ENCODE peak calls at places on chromosomes 5 and 9, in ten cellular contexts. One of them, this sample, is unnamed.

GRCh38 chr5:80153586-80154126 is 102.2 kb downstream of the SERINC5 start:
- DNase-seq in ovary: no peak
- DNase-seq in head of caudate nucleus: peak
- DNase-seq in foreskin fibroblast: no peak
- DNase-seq in A549: no peak
- DNase-seq in stimulated activated CD8-positive, alpha-beta memory T cell treated with anti-CD3 and anti-CD28 coated beads, Interleukin-12 subunit alpha, Interleukin-12 subunit beta, amount 100 ng/mL, for 1 hour: no peak
- DNase-seq in fibroblast of gingiva: no peak
- DNase-seq in dermis blood vessel endothelial cell: no peak
- DNase-seq in T-cell: no peak
- DNase-seq in stimulated activated CD4-positive, alpha-beta T cell treated with anti-CD3 and anti-CD28 coated beads, Interleukin-4, amount 100 ng/mL, for 48 hours: no peak
- DNase-seq in this sample: no peak

GRCh38 chr5:95959051-95959963 is 2.3 kb downstream of the ELL2 start:
- DNase-seq in ovary: no peak
- DNase-seq in head of caudate nucleus: no peak
- DNase-seq in foreskin fibroblast: no peak
- DNase-seq in A549: no peak
- DNase-seq in stimulated activated CD8-positive, alpha-beta memory T cell treated with anti-CD3 and anti-CD28 coated beads, Interleukin-12 subunit alpha, Interleukin-12 subunit beta, amount 100 ng/mL, for 1 hour: no peak
- DNase-seq in fibroblast of gingiva: peak
- DNase-seq in dermis blood vessel endothelial cell: no peak
- DNase-seq in T-cell: no peak
- DNase-seq in stimulated activated CD4-positive, alpha-beta T cell treated with anti-CD3 and anti-CD28 coated beads, Interleukin-4, amount 100 ng/mL, for 48 hours: no peak
- DNase-seq in this sample: peak

GRCh38 chr9:98383758-98384157 is 128.3 kb upstream of the TBC1D2 start:
- DNase-seq in ovary: no peak
- DNase-seq in head of caudate nucleus: no peak
- DNase-seq in foreskin fibroblast: no peak
- DNase-seq in A549: peak
- DNase-seq in stimulated activated CD8-positive, alpha-beta memory T cell treated with anti-CD3 and anti-CD28 coated beads, Interleukin-12 subunit alpha, Interleukin-12 subunit beta, amount 100 ng/mL, for 1 hour: no peak
- DNase-seq in fibroblast of gingiva: no peak
- DNase-seq in dermis blood vessel endothelial cell: peak
- DNase-seq in T-cell: no peak
- DNase-seq in stimulated activated CD4-positive, alpha-beta T cell treated with anti-CD3 and anti-CD28 coated beads, Interleukin-4, amount 100 ng/mL, for 48 hours: no peak
- DNase-seq in this sample: no peak

GRCh38 chr9:89444212-89444611 is 53.7 kb downstream of the SEMA4D start:
- DNase-seq in ovary: no peak
- DNase-seq in head of caudate nucleus: no peak
- DNase-seq in foreskin fibroblast: no peak
- DNase-seq in A549: no peak
- DNase-seq in stimulated activated CD8-positive, alpha-beta memory T cell treated with anti-CD3 and anti-CD28 coated beads, Interleukin-12 subunit alpha, Interleukin-12 subunit beta, amount 100 ng/mL, for 1 hour: no peak
- DNase-seq in fibroblast of gingiva: no peak
- DNase-seq in dermis blood vessel endothelial cell: no peak
- DNase-seq in T-cell: peak
- DNase-seq in stimulated activated CD4-positive, alpha-beta T cell treated with anti-CD3 and anti-CD28 coated beads, Interleukin-4, amount 100 ng/mL, for 48 hours: no peak
- DNase-seq in this sample: no peak

GRCh38 chr9:36893911-36894310 is 140.2 kb downstream of the PAX5 start:
- DNase-seq in ovary: no peak
- DNase-seq in head of caudate nucleus: peak
- DNase-seq in foreskin fibroblast: no peak
- DNase-seq in A549: no peak
- DNase-seq in stimulated activated CD8-positive, alpha-beta memory T cell treated with anti-CD3 and anti-CD28 coated beads, Interleukin-12 subunit alpha, Interleukin-12 subunit beta, amount 100 ng/mL, for 1 hour: no peak
- DNase-seq in fibroblast of gingiva: no peak
- DNase-seq in dermis blood vessel endothelial cell: no peak
- DNase-seq in T-cell: no peak
- DNase-seq in stimulated activated CD4-positive, alpha-beta T cell treated with anti-CD3 and anti-CD28 coated beads, Interleukin-4, amount 100 ng/mL, for 48 hours: no peak
- DNase-seq in this sample: no peak

GRCh38 chr9:135963338-135963737 is 2.2 kb upstream of the UBAC1 start:
- DNase-seq in ovary: no peak
- DNase-seq in head of caudate nucleus: no peak
- DNase-seq in foreskin fibroblast: no peak
- DNase-seq in A549: no peak
- DNase-seq in stimulated activated CD8-positive, alpha-beta memory T cell treated with anti-CD3 and anti-CD28 coated beads, Interleukin-12 subunit alpha, Interleukin-12 subunit beta, amount 100 ng/mL, for 1 hour: no peak
- DNase-seq in fibroblast of gingiva: no peak
- DNase-seq in dermis blood vessel endothelial cell: no peak
- DNase-seq in T-cell: no peak
- DNase-seq in stimulated activated CD4-positive, alpha-beta T cell treated with anti-CD3 and anti-CD28 coated beads, Interleukin-4, amount 100 ng/mL, for 48 hours: no peak
- DNase-seq in this sample: no peak

GRCh38 chr9:85639675-85640186 is 102.0 kb downstream of the AGTPBP1 start:
- DNase-seq in ovary: no peak
- DNase-seq in head of caudate nucleus: no peak
- DNase-seq in foreskin fibroblast: no peak
- DNase-seq in A549: no peak
- DNase-seq in stimulated activated CD8-positive, alpha-beta memory T cell treated with anti-CD3 and anti-CD28 coated beads, Interleukin-12 subunit alpha, Interleukin-12 subunit beta, amount 100 ng/mL, for 1 hour: no peak
- DNase-seq in fibroblast of gingiva: no peak
- DNase-seq in dermis blood vessel endothelial cell: peak
- DNase-seq in T-cell: no peak
- DNase-seq in stimulated activated CD4-positive, alpha-beta T cell treated with anti-CD3 and anti-CD28 coated beads, Interleukin-4, amount 100 ng/mL, for 48 hours: no peak
- DNase-seq in this sample: no peak

GRCh38 chr5:14197056-14197455 is 53.9 kb downstream of the TRIO start:
- DNase-seq in ovary: no peak
- DNase-seq in head of caudate nucleus: no peak
- DNase-seq in foreskin fibroblast: no peak
- DNase-seq in A549: no peak
- DNase-seq in stimulated activated CD8-positive, alpha-beta memory T cell treated with anti-CD3 and anti-CD28 coated beads, Interleukin-12 subunit alpha, Interleukin-12 subunit beta, amount 100 ng/mL, for 1 hour: no peak
- DNase-seq in fibroblast of gingiva: no peak
- DNase-seq in dermis blood vessel endothelial cell: no peak
- DNase-seq in T-cell: no peak
- DNase-seq in stimulated activated CD4-positive, alpha-beta T cell treated with anti-CD3 and anti-CD28 coated beads, Interleukin-4, amount 100 ng/mL, for 48 hours: no peak
- DNase-seq in this sample: no peak

GRCh38 chr9:136643596-136644342 is 18.9 kb upstream of the EGFL7 start:
- DNase-seq in ovary: no peak
- DNase-seq in head of caudate nucleus: no peak
- DNase-seq in foreskin fibroblast: no peak
- DNase-seq in A549: no peak
- DNase-seq in stimulated activated CD8-positive, alpha-beta memory T cell treated with anti-CD3 and anti-CD28 coated beads, Interleukin-12 subunit alpha, Interleukin-12 subunit beta, amount 100 ng/mL, for 1 hour: no peak
- DNase-seq in fibroblast of gingiva: no peak
- DNase-seq in dermis blood vessel endothelial cell: peak
- DNase-seq in T-cell: no peak
- DNase-seq in stimulated activated CD4-positive, alpha-beta T cell treated with anti-CD3 and anti-CD28 coated beads, Interleukin-4, amount 100 ng/mL, for 48 hours: no peak
- DNase-seq in this sample: no peak

GRCh38 chr5:103407399-103407798 is 148.8 kb downstream of the MACIR start:
- DNase-seq in ovary: no peak
- DNase-seq in head of caudate nucleus: no peak
- DNase-seq in foreskin fibroblast: no peak
- DNase-seq in A549: no peak
- DNase-seq in stimulated activated CD8-positive, alpha-beta memory T cell treated with anti-CD3 and anti-CD28 coated beads, Interleukin-12 subunit alpha, Interleukin-12 subunit beta, amount 100 ng/mL, for 1 hour: no peak
- DNase-seq in fibroblast of gingiva: no peak
- DNase-seq in dermis blood vessel endothelial cell: no peak
- DNase-seq in T-cell: no peak
- DNase-seq in stimulated activated CD4-positive, alpha-beta T cell treated with anti-CD3 and anti-CD28 coated beads, Interleukin-4, amount 100 ng/mL, for 48 hours: no peak
- DNase-seq in this sample: no peak

GRCh38 chr5:104241051-104241450 is 678.5 kb upstream of the NUDT12 start:
- DNase-seq in ovary: no peak
- DNase-seq in head of caudate nucleus: no peak
- DNase-seq in foreskin fibroblast: no peak
- DNase-seq in A549: no peak
- DNase-seq in stimulated activated CD8-positive, alpha-beta memory T cell treated with anti-CD3 and anti-CD28 coated beads, Interleukin-12 subunit alpha, Interleukin-12 subunit beta, amount 100 ng/mL, for 1 hour: no peak
- DNase-seq in fibroblast of gingiva: peak
- DNase-seq in dermis blood vessel endothelial cell: no peak
- DNase-seq in T-cell: no peak
- DNase-seq in stimulated activated CD4-positive, alpha-beta T cell treated with anti-CD3 and anti-CD28 coated beads, Interleukin-4, amount 100 ng/mL, for 48 hours: no peak
- DNase-seq in this sample: peak

GRCh38 chr9:129270903-129271431 is 92.9 kb upstream of the IER5L start:
- DNase-seq in ovary: no peak
- DNase-seq in head of caudate nucleus: no peak
- DNase-seq in foreskin fibroblast: peak
- DNase-seq in A549: no peak
- DNase-seq in stimulated activated CD8-positive, alpha-beta memory T cell treated with anti-CD3 and anti-CD28 coated beads, Interleukin-12 subunit alpha, Interleukin-12 subunit beta, amount 100 ng/mL, for 1 hour: no peak
- DNase-seq in fibroblast of gingiva: peak
- DNase-seq in dermis blood vessel endothelial cell: no peak
- DNase-seq in T-cell: no peak
- DNase-seq in stimulated activated CD4-positive, alpha-beta T cell treated with anti-CD3 and anti-CD28 coated beads, Interleukin-4, amount 100 ng/mL, for 48 hours: no peak
- DNase-seq in this sample: no peak

GRCh38 chr5:27308151-27308550 is 269.8 kb upstream of the CDH9 start:
- DNase-seq in ovary: no peak
- DNase-seq in head of caudate nucleus: no peak
- DNase-seq in foreskin fibroblast: no peak
- DNase-seq in A549: no peak
- DNase-seq in stimulated activated CD8-positive, alpha-beta memory T cell treated with anti-CD3 and anti-CD28 coated beads, Interleukin-12 subunit alpha, Interleukin-12 subunit beta, amount 100 ng/mL, for 1 hour: no peak
- DNase-seq in fibroblast of gingiva: no peak
- DNase-seq in dermis blood vessel endothelial cell: no peak
- DNase-seq in T-cell: no peak
- DNase-seq in stimulated activated CD4-positive, alpha-beta T cell treated with anti-CD3 and anti-CD28 coated beads, Interleukin-4, amount 100 ng/mL, for 48 hours: no peak
- DNase-seq in this sample: no peak

GRCh38 chr9:135850737-135851136 is 56.6 kb downstream of the CAMSAP1 start:
- DNase-seq in ovary: no peak
- DNase-seq in head of caudate nucleus: no peak
- DNase-seq in foreskin fibroblast: no peak
- DNase-seq in A549: no peak
- DNase-seq in stimulated activated CD8-positive, alpha-beta memory T cell treated with anti-CD3 and anti-CD28 coated beads, Interleukin-12 subunit alpha, Interleukin-12 subunit beta, amount 100 ng/mL, for 1 hour: no peak
- DNase-seq in fibroblast of gingiva: no peak
- DNase-seq in dermis blood vessel endothelial cell: peak
- DNase-seq in T-cell: no peak
- DNase-seq in stimulated activated CD4-positive, alpha-beta T cell treated with anti-CD3 and anti-CD28 coated beads, Interleukin-4, amount 100 ng/mL, for 48 hours: peak
- DNase-seq in this sample: no peak

GRCh38 chr9:133760713-133761290 is 22.6 kb upstream of the SARDH start:
- DNase-seq in ovary: peak
- DNase-seq in head of caudate nucleus: no peak
- DNase-seq in foreskin fibroblast: no peak
- DNase-seq in A549: no peak
- DNase-seq in stimulated activated CD8-positive, alpha-beta memory T cell treated with anti-CD3 and anti-CD28 coated beads, Interleukin-12 subunit alpha, Interleukin-12 subunit beta, amount 100 ng/mL, for 1 hour: no peak
- DNase-seq in fibroblast of gingiva: no peak
- DNase-seq in dermis blood vessel endothelial cell: no peak
- DNase-seq in T-cell: no peak
- DNase-seq in stimulated activated CD4-positive, alpha-beta T cell treated with anti-CD3 and anti-CD28 coated beads, Interleukin-4, amount 100 ng/mL, for 48 hours: no peak
- DNase-seq in this sample: no peak

GRCh38 chr9:126160067-126160853 is 166.4 kb upstream of the MVB12B start:
- DNase-seq in ovary: no peak
- DNase-seq in head of caudate nucleus: no peak
- DNase-seq in foreskin fibroblast: no peak
- DNase-seq in A549: no peak
- DNase-seq in stimulated activated CD8-positive, alpha-beta memory T cell treated with anti-CD3 and anti-CD28 coated beads, Interleukin-12 subunit alpha, Interleukin-12 subunit beta, amount 100 ng/mL, for 1 hour: no peak
- DNase-seq in fibroblast of gingiva: no peak
- DNase-seq in dermis blood vessel endothelial cell: no peak
- DNase-seq in T-cell: no peak
- DNase-seq in stimulated activated CD4-positive, alpha-beta T cell treated with anti-CD3 and anti-CD28 coated beads, Interleukin-4, amount 100 ng/mL, for 48 hours: no peak
- DNase-seq in this sample: no peak

GRCh38 chr9:91816356-91816755 is 133.7 kb downstream of the ROR2 start:
- DNase-seq in ovary: peak
- DNase-seq in head of caudate nucleus: no peak
- DNase-seq in foreskin fibroblast: no peak
- DNase-seq in A549: no peak
- DNase-seq in stimulated activated CD8-positive, alpha-beta memory T cell treated with anti-CD3 and anti-CD28 coated beads, Interleukin-12 subunit alpha, Interleukin-12 subunit beta, amount 100 ng/mL, for 1 hour: no peak
- DNase-seq in fibroblast of gingiva: no peak
- DNase-seq in dermis blood vessel endothelial cell: no peak
- DNase-seq in T-cell: no peak
- DNase-seq in stimulated activated CD4-positive, alpha-beta T cell treated with anti-CD3 and anti-CD28 coated beads, Interleukin-4, amount 100 ng/mL, for 48 hours: no peak
- DNase-seq in this sample: no peak

GRCh38 chr9:95826183-95826838 is 49.2 kb upstream of the ERCC6L2 start:
- DNase-seq in ovary: no peak
- DNase-seq in head of caudate nucleus: no peak
- DNase-seq in foreskin fibroblast: no peak
- DNase-seq in A549: no peak
- DNase-seq in stimulated activated CD8-positive, alpha-beta memory T cell treated with anti-CD3 and anti-CD28 coated beads, Interleukin-12 subunit alpha, Interleukin-12 subunit beta, amount 100 ng/mL, for 1 hour: no peak
- DNase-seq in fibroblast of gingiva: no peak
- DNase-seq in dermis blood vessel endothelial cell: no peak
- DNase-seq in T-cell: no peak
- DNase-seq in stimulated activated CD4-positive, alpha-beta T cell treated with anti-CD3 and anti-CD28 coated beads, Interleukin-4, amount 100 ng/mL, for 48 hours: no peak
- DNase-seq in this sample: no peak

GRCh38 chr9:125932012-125932411 is 184.8 kb downstream of the PBX3 start:
- DNase-seq in ovary: peak
- DNase-seq in head of caudate nucleus: peak
- DNase-seq in foreskin fibroblast: peak
- DNase-seq in A549: peak
- DNase-seq in stimulated activated CD8-positive, alpha-beta memory T cell treated with anti-CD3 and anti-CD28 coated beads, Interleukin-12 subunit alpha, Interleukin-12 subunit beta, amount 100 ng/mL, for 1 hour: no peak
- DNase-seq in fibroblast of gingiva: peak
- DNase-seq in dermis blood vessel endothelial cell: peak
- DNase-seq in T-cell: no peak
- DNase-seq in stimulated activated CD4-positive, alpha-beta T cell treated with anti-CD3 and anti-CD28 coated beads, Interleukin-4, amount 100 ng/mL, for 48 hours: no peak
- DNase-seq in this sample: peak

GRCh38 chr9:116697341-116697740 is 10.2 kb downstream of the TRIM32 start:
- DNase-seq in ovary: no peak
- DNase-seq in head of caudate nucleus: no peak
- DNase-seq in foreskin fibroblast: peak
- DNase-seq in A549: no peak
- DNase-seq in stimulated activated CD8-positive, alpha-beta memory T cell treated with anti-CD3 and anti-CD28 coated beads, Interleukin-12 subunit alpha, Interleukin-12 subunit beta, amount 100 ng/mL, for 1 hour: no peak
- DNase-seq in fibroblast of gingiva: no peak
- DNase-seq in dermis blood vessel endothelial cell: no peak
- DNase-seq in T-cell: no peak
- DNase-seq in stimulated activated CD4-positive, alpha-beta T cell treated with anti-CD3 and anti-CD28 coated beads, Interleukin-4, amount 100 ng/mL, for 48 hours: no peak
- DNase-seq in this sample: no peak

GRCh38 chr5:39513236-39513635 is 88.5 kb upstream of the DAB2 start:
- DNase-seq in ovary: no peak
- DNase-seq in head of caudate nucleus: no peak
- DNase-seq in foreskin fibroblast: no peak
- DNase-seq in A549: peak
- DNase-seq in stimulated activated CD8-positive, alpha-beta memory T cell treated with anti-CD3 and anti-CD28 coated beads, Interleukin-12 subunit alpha, Interleukin-12 subunit beta, amount 100 ng/mL, for 1 hour: no peak
- DNase-seq in fibroblast of gingiva: no peak
- DNase-seq in dermis blood vessel endothelial cell: peak
- DNase-seq in T-cell: no peak
- DNase-seq in stimulated activated CD4-positive, alpha-beta T cell treated with anti-CD3 and anti-CD28 coated beads, Interleukin-4, amount 100 ng/mL, for 48 hours: no peak
- DNase-seq in this sample: no peak

GRCh38 chr9:123851851-123852250 is 78.1 kb downstream of the DENND1A start:
- DNase-seq in ovary: no peak
- DNase-seq in head of caudate nucleus: no peak
- DNase-seq in foreskin fibroblast: no peak
- DNase-seq in A549: no peak
- DNase-seq in stimulated activated CD8-positive, alpha-beta memory T cell treated with anti-CD3 and anti-CD28 coated beads, Interleukin-12 subunit alpha, Interleukin-12 subunit beta, amount 100 ng/mL, for 1 hour: no peak
- DNase-seq in fibroblast of gingiva: no peak
- DNase-seq in dermis blood vessel endothelial cell: no peak
- DNase-seq in T-cell: no peak
- DNase-seq in stimulated activated CD4-positive, alpha-beta T cell treated with anti-CD3 and anti-CD28 coated beads, Interleukin-4, amount 100 ng/mL, for 48 hours: no peak
- DNase-seq in this sample: no peak

GRCh38 chr5:33010851-33011250 is 299.7 kb downstream of the NPR3 start:
- DNase-seq in ovary: no peak
- DNase-seq in head of caudate nucleus: no peak
- DNase-seq in foreskin fibroblast: peak
- DNase-seq in A549: no peak
- DNase-seq in stimulated activated CD8-positive, alpha-beta memory T cell treated with anti-CD3 and anti-CD28 coated beads, Interleukin-12 subunit alpha, Interleukin-12 subunit beta, amount 100 ng/mL, for 1 hour: no peak
- DNase-seq in fibroblast of gingiva: peak
- DNase-seq in dermis blood vessel endothelial cell: no peak
- DNase-seq in T-cell: no peak
- DNase-seq in stimulated activated CD4-positive, alpha-beta T cell treated with anti-CD3 and anti-CD28 coated beads, Interleukin-4, amount 100 ng/mL, for 48 hours: no peak
- DNase-seq in this sample: no peak

GRCh38 chr5:87268126-87268969 is 665 bp downstream of the RASA1 start:
- DNase-seq in ovary: peak
- DNase-seq in head of caudate nucleus: peak
- DNase-seq in foreskin fibroblast: peak
- DNase-seq in A549: peak
- DNase-seq in stimulated activated CD8-positive, alpha-beta memory T cell treated with anti-CD3 and anti-CD28 coated beads, Interleukin-12 subunit alpha, Interleukin-12 subunit beta, amount 100 ng/mL, for 1 hour: no peak
- DNase-seq in fibroblast of gingiva: peak
- DNase-seq in dermis blood vessel endothelial cell: peak
- DNase-seq in T-cell: peak
- DNase-seq in stimulated activated CD4-positive, alpha-beta T cell treated with anti-CD3 and anti-CD28 coated beads, Interleukin-4, amount 100 ng/mL, for 48 hours: peak
- DNase-seq in this sample: peak

GRCh38 chr9:105449081-105449480 is 1.2 kb downstream of the FSD1L start:
- DNase-seq in ovary: no peak
- DNase-seq in head of caudate nucleus: no peak
- DNase-seq in foreskin fibroblast: no peak
- DNase-seq in A549: no peak
- DNase-seq in stimulated activated CD8-positive, alpha-beta memory T cell treated with anti-CD3 and anti-CD28 coated beads, Interleukin-12 subunit alpha, Interleukin-12 subunit beta, amount 100 ng/mL, for 1 hour: no peak
- DNase-seq in fibroblast of gingiva: no peak
- DNase-seq in dermis blood vessel endothelial cell: no peak
- DNase-seq in T-cell: no peak
- DNase-seq in stimulated activated CD4-positive, alpha-beta T cell treated with anti-CD3 and anti-CD28 coated beads, Interleukin-4, amount 100 ng/mL, for 48 hours: no peak
- DNase-seq in this sample: no peak

GRCh38 chr5:150517272-150518152 is 9.6 kb downstream of the NDST1 start:
- DNase-seq in ovary: peak
- DNase-seq in head of caudate nucleus: no peak
- DNase-seq in foreskin fibroblast: peak
- DNase-seq in A549: peak
- DNase-seq in stimulated activated CD8-positive, alpha-beta memory T cell treated with anti-CD3 and anti-CD28 coated beads, Interleukin-12 subunit alpha, Interleukin-12 subunit beta, amount 100 ng/mL, for 1 hour: no peak
- DNase-seq in fibroblast of gingiva: peak
- DNase-seq in dermis blood vessel endothelial cell: peak
- DNase-seq in T-cell: no peak
- DNase-seq in stimulated activated CD4-positive, alpha-beta T cell treated with anti-CD3 and anti-CD28 coated beads, Interleukin-4, amount 100 ng/mL, for 48 hours: no peak
- DNase-seq in this sample: no peak

GRCh38 chr5:175487514-175488222 is 9.3 kb downstream of the SFXN1 start:
- DNase-seq in ovary: no peak
- DNase-seq in head of caudate nucleus: no peak
- DNase-seq in foreskin fibroblast: no peak
- DNase-seq in A549: no peak
- DNase-seq in stimulated activated CD8-positive, alpha-beta memory T cell treated with anti-CD3 and anti-CD28 coated beads, Interleukin-12 subunit alpha, Interleukin-12 subunit beta, amount 100 ng/mL, for 1 hour: no peak
- DNase-seq in fibroblast of gingiva: no peak
- DNase-seq in dermis blood vessel endothelial cell: no peak
- DNase-seq in T-cell: no peak
- DNase-seq in stimulated activated CD4-positive, alpha-beta T cell treated with anti-CD3 and anti-CD28 coated beads, Interleukin-4, amount 100 ng/mL, for 48 hours: no peak
- DNase-seq in this sample: no peak

GRCh38 chr9:1083325-1083913 is 33.3 kb downstream of the DMRT2 start:
- DNase-seq in ovary: no peak
- DNase-seq in head of caudate nucleus: peak
- DNase-seq in foreskin fibroblast: peak
- DNase-seq in A549: peak
- DNase-seq in stimulated activated CD8-positive, alpha-beta memory T cell treated with anti-CD3 and anti-CD28 coated beads, Interleukin-12 subunit alpha, Interleukin-12 subunit beta, amount 100 ng/mL, for 1 hour: no peak
- DNase-seq in fibroblast of gingiva: no peak
- DNase-seq in dermis blood vessel endothelial cell: no peak
- DNase-seq in T-cell: no peak
- DNase-seq in stimulated activated CD4-positive, alpha-beta T cell treated with anti-CD3 and anti-CD28 coated beads, Interleukin-4, amount 100 ng/mL, for 48 hours: no peak
- DNase-seq in this sample: peak